ENCODE peak calls at places on chromosome 7, in nine cellular contexts. A is colonic mucosa; W is adrenal gland; I is cardiac muscle cell; T is CD8-positive, alpha-beta T cell; G is left lung; K is IMR-90; V is body of pancreas; Q is fibroblast of lung. U is an unnamed sample.
A peak's percentile ranks its signal among the peaks of the same experiment; 100 is the strongest.

GRCh38 chr7:2010101-2010500 is 222.6 kb downstream of the MAD1L1 start:
- DNase-seq in A (no peak), W (no peak), I (no peak), T (no peak), G (peak; percentile 7), K (no peak), V (no peak), Q (no peak), U (peak; percentile 40)

GRCh38 chr7:5528815-5529442 is 105.3 kb upstream of the TNRC18 start:
- DNase-seq in A (no peak), W (no peak), I (no peak), T (no peak), G (peak; percentile 40), K (no peak), V (no peak), Q (no peak), U (peak; percentile 33)

GRCh38 chr7:2856388-2857169 is 12.5 kb upstream of the GNA12 start:
- DNase-seq in A (no peak), W (no peak), I (peak; percentile 61), T (no peak), G (no peak), K (no peak), V (no peak), Q (no peak), U (peak; percentile 54)

GRCh38 chr7:149723795-149724495 is 49.4 kb downstream of the ZNF467 start:
- DNase-seq in A (no peak), W (no peak), I (no peak), T (no peak), G (no peak), K (no peak), V (no peak), Q (no peak), U (no peak)

GRCh38 chr7:4841836-4842235 is 20.0 kb downstream of the PAPOLB start:
- DNase-seq in A (no peak), W (no peak), I (no peak), T (no peak), G (no peak), K (no peak), V (no peak), Q (no peak), U (no peak)

GRCh38 chr7:122885583-122886356 is 490 bp downstream of the CADPS2 start:
- DNase-seq in A (peak; percentile 45), W (peak; percentile 75), I (peak; percentile 63), T (no peak), G (peak; percentile 43), K (no peak), V (peak; percentile 39), Q (peak; percentile 43), U (peak; percentile 31)

GRCh38 chr7:27739301-27739913 is 555 bp upstream of the TAX1BP1 start:
- DNase-seq in A (peak; percentile 38), W (no peak), I (no peak), T (no peak), G (no peak), K (peak; percentile 70), V (no peak), Q (peak; percentile 30), U (peak; percentile 30)

GRCh38 chr7:44382459-44383300 is 57.3 kb upstream of the CAMK2B start:
- DNase-seq in A (peak; percentile 15), W (no peak), I (peak; percentile 19), T (no peak), G (no peak), K (peak; percentile 43), V (peak; percentile 6), Q (peak; percentile 31), U (no peak)

GRCh38 chr7:82429408-82429807 is 14.2 kb downstream of the CACNA2D1 start:
- DNase-seq in A (no peak), W (peak; percentile 79), I (no peak), T (no peak), G (no peak), K (no peak), V (no peak), Q (no peak), U (no peak)

GRCh38 chr7:30998180-30998579 is 34.4 kb downstream of the GHRHR start:
- DNase-seq in A (no peak), W (no peak), I (no peak), T (no peak), G (no peak), K (no peak), V (no peak), Q (no peak), U (peak; percentile 49)

GRCh38 chr7:81743665-81744064 is 26.2 kb downstream of the HGF start:
- DNase-seq in A (no peak), W (no peak), I (no peak), T (no peak), G (no peak), K (no peak), V (no peak), Q (no peak), U (no peak)

GRCh38 chr7:143375298-143376034 is 5.7 kb upstream of the ZYX start:
- DNase-seq in A (no peak), W (no peak), I (no peak), T (peak; percentile 57), G (no peak), K (no peak), V (no peak), Q (no peak), U (peak; percentile 38)

GRCh38 chr7:101235050-101235449 is 2.6 kb downstream of the CLDN15 start:
- DNase-seq in A (no peak), W (no peak), I (no peak), T (no peak), G (no peak), K (no peak), V (no peak), Q (no peak), U (no peak)

GRCh38 chr7:90596745-90597526 is 815 bp downstream of the CDK14 start:
- DNase-seq in A (no peak), W (no peak), I (peak; percentile 61), T (no peak), G (no peak), K (peak; percentile 48), V (no peak), Q (peak; percentile 53), U (no peak)

GRCh38 chr7:90597527-90597871 is 1.4 kb downstream of the CDK14 start:
- DNase-seq in A (no peak), W (no peak), I (no peak), T (no peak), G (no peak), K (no peak), V (no peak), Q (peak; percentile 23), U (no peak)

GRCh38 chr7:90595801-90596683 is at the start of gene CDK14:
- DNase-seq in A (peak; percentile 82), W (peak; percentile 79), I (peak; percentile 87), T (peak; percentile 8), G (peak; percentile 86), K (peak; percentile 53), V (peak; percentile 84), Q (peak; percentile 67), U (peak; percentile 90)

GRCh38 chr7:90594791-90595317 is 1.3 kb upstream of the CDK14 start:
- DNase-seq in A (no peak), W (no peak), I (no peak), T (no peak), G (peak; percentile 46), K (peak; percentile 91), V (no peak), Q (peak; percentile 83), U (peak; percentile 65)

DNA sequence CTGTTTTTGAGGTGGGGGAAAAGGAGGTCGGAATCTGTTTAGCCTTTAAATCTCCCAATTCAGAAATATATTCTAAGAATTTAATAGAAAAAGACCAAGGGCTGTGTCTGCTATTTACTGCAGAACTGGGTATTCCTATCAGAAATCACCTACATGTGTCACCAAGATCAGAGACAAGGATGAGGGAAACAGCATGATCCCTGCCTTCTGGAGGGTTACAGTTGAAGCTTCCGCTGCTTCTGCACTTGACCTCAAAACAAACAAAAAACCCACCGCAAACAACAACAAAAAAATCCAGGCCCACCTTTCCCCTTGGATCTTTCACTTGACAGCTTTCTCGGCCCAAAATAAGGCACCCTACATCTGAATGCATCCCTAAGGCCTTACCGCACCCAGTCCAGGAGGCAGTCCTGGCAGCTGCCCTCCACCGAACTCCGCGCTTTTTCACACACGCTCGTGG is 750 bp upstream of the CDK14 start:
- DNase-seq in A (peak; percentile 19), W (no peak), I (no peak), T (no peak), G (no peak), K (peak; percentile 15), V (no peak), Q (peak; percentile 25), U (no peak)
- H3K9me3 ChIP-seq in A (no peaks in the 10 kb centered on the region), W (no peaks in the 10 kb centered on the region), I (no peaks in the 10 kb centered on the region), T (no peaks in the 10 kb centered on the region), G (no peaks in the 10 kb centered on the region), K (no peaks in the 10 kb centered on the region), V (no peaks in the 10 kb centered on the region), Q (no peaks in the 10 kb centered on the region), U (no peaks in the 10 kb centered on the region)

DNA sequence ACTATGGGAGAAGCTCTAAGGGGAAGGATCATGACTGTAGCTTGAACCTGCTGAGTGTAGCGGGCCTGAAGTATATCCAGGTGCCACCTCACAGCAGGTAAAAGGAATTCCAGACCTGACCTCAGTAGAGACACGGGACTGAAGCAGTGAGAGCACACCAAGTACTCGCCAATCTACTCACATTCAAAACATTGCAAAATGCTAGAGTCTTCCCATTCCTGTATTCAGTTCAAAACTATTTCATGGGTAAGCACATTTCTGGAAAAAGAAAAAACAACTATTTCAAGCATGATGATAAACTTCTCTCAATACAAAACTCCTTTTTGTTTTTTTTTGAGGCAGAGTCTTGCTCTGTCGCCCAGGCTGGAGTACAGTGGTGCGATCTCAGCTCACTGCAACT is 121.9 kb upstream of the AUTS2 start:
- DNase-seq in A (no peak), W (no peak), I (no peak), T (no peak), G (no peak), K (no peak), V (no peak), Q (no peak), U (no peak)
- H3K9me3 ChIP-seq in A (no peaks in the 10 kb centered on the region), W (no peaks in the 10 kb centered on the region), I (no peaks in the 10 kb centered on the region), T (no peaks in the 10 kb centered on the region), G (no peaks in the 10 kb centered on the region), K (peaks cover 2% of the 10 kb centered on the region), V (no peaks in the 10 kb centered on the region), Q (no peaks in the 10 kb centered on the region), U (no peaks in the 10 kb centered on the region)

GRCh38 chr7:54758702-54759665 is at the start of gene SEC61G:
- DNase-seq in A (peak; percentile 98), W (peak; percentile 97), I (peak; percentile 96), T (peak; percentile 93), G (peak; percentile 97), K (peak; percentile 97), V (peak; percentile 98), Q (peak; percentile 97), U (peak; percentile 98)

DNA sequence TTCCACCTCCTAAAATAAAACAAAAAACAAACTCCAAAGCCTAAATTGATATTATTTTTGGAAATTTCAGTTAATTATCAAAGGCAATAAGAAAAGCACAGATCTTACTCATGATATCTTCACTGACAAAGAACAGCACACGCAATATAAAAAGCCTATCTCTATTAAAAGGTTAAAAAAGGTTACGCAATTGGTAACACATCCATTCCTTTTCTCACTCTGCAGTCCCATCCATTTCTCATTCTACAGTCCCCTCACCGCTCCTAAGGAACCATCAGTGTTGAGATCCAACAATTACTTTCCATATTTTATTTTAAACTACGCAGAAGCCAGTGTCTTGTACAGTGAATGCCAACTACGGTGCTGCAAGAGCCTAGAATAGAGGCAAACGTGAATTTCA is 1.3 kb downstream of the SEC61G start:
- DNase-seq in A (no peak), W (no peak), I (no peak), T (no peak), G (no peak), K (no peak), V (no peak), Q (no peak), U (no peak)
- H3K9me3 ChIP-seq in A (no peaks in the 10 kb centered on the region), W (no peaks in the 10 kb centered on the region), I (no peaks in the 10 kb centered on the region), T (no peaks in the 10 kb centered on the region), G (no peaks in the 10 kb centered on the region), K (no peaks in the 10 kb centered on the region), V (no peaks in the 10 kb centered on the region), Q (no peaks in the 10 kb centered on the region), U (no peaks in the 10 kb centered on the region)

GRCh38 chr7:157853789-157854065 is 516.9 kb downstream of the DNAJB6 start:
- DNase-seq in A (no peak), W (no peak), I (no peak), T (no peak), G (no peak), K (no peak), V (no peak), Q (no peak), U (no peak)
- H3K9me3 ChIP-seq in A (no peaks in the 10 kb centered on the region), W (no peaks in the 10 kb centered on the region), I (no peaks in the 10 kb centered on the region), T (no peaks in the 10 kb centered on the region), G (no peaks in the 10 kb centered on the region), K (peaks cover 55% of the 10 kb centered on the region), V (no peaks in the 10 kb centered on the region), Q (no peaks in the 10 kb centered on the region), U (no peaks in the 10 kb centered on the region)